ENCODE peak calls at places on chromosomes 13 and 19, in ten cellular contexts. I is neuronal stem cell, Z is GM13976, L is sciatic nerve, V is SK-N-DZ, K is A172, H is AG09319, A is skeletal muscle cell, Q is non-pigmented ciliary epithelial cell, C is HT-29. F is an unnamed sample.

GRCh38 chr19:1206733-1207301 is 1.2 kb downstream of the STK11 start:
- DNase-seq in I (no peak), Z (no peak), L (peak), V (no peak), K (no peak), H (no peak), A (no peak), Q (no peak), C (no peak), F (no peak)

GRCh38 chr19:38736036-38736412 is 8.2 kb downstream of the CAPN12 start:
- DNase-seq in I (no peak), Z (peak), L (peak), V (no peak), K (no peak), H (no peak), A (no peak), Q (no peak), C (peak), F (no peak)

GRCh38 chr19:30733826-30734550 is 361.8 kb downstream of the ZNF536 start:
- DNase-seq in I (peak), Z (no peak), L (no peak), V (no peak), K (no peak), H (no peak), A (no peak), Q (no peak), C (no peak), F (no peak)

GRCh38 chr19:22332924-22333323 is 46.7 kb downstream of the ZNF729 start:
- DNase-seq in I (no peak), Z (no peak), L (no peak), V (no peak), K (peak), H (no peak), A (no peak), Q (no peak), C (no peak), F (no peak)

GRCh38 chr13:110801044-110801443 is 87.5 kb downstream of the ING1 start:
- DNase-seq in I (no peak), Z (no peak), L (no peak), V (no peak), K (no peak), H (no peak), A (no peak), Q (no peak), C (no peak), F (no peak)

GRCh38 chr13:97191143-97191542 is 31.0 kb upstream of the MBNL2 start:
- DNase-seq in I (no peak), Z (no peak), L (no peak), V (no peak), K (no peak), H (no peak), A (no peak), Q (no peak), C (peak), F (no peak)

GRCh38 chr13:29771247-29771646 is 79.2 kb downstream of the UBL3 start:
- DNase-seq in I (peak), Z (no peak), L (no peak), V (peak), K (peak), H (no peak), A (no peak), Q (no peak), C (peak), F (peak)

GRCh38 chr19:54201980-54202379 is 1.3 kb downstream of the RPS9 start:
- DNase-seq in I (no peak), Z (no peak), L (no peak), V (no peak), K (no peak), H (no peak), A (no peak), Q (no peak), C (peak), F (no peak)

GRCh38 chr19:1884291-1884718 is 991 bp downstream of the ABHD17A start:
- DNase-seq in I (no peak), Z (no peak), L (no peak), V (no peak), K (no peak), H (no peak), A (no peak), Q (no peak), C (peak), F (no peak)

GRCh38 chr13:40468227-40468838 is 198.1 kb downstream of the FOXO1 start:
- DNase-seq in I (no peak), Z (no peak), L (no peak), V (no peak), K (no peak), H (no peak), A (no peak), Q (no peak), C (no peak), F (no peak)

GRCh38 chr19:37217533-37217854 is 520 bp upstream of the ZNF383 start:
- DNase-seq in I (no peak), Z (no peak), L (no peak), V (no peak), K (no peak), H (no peak), A (no peak), Q (no peak), C (peak), F (no peak)

GRCh38 chr19:7657047-7657779 is 11.6 kb upstream of the RETN start:
- DNase-seq in I (no peak), Z (no peak), L (no peak), V (no peak), K (no peak), H (no peak), A (no peak), Q (no peak), C (no peak), F (no peak)

GRCh38 chr13:75308222-75308621 is 173.7 kb downstream of the TBC1D4 start:
- DNase-seq in I (no peak), Z (no peak), L (no peak), V (no peak), K (no peak), H (no peak), A (no peak), Q (no peak), C (no peak), F (no peak)

GRCh38 chr19:11092181-11092538 is 2.9 kb downstream of the LDLR start:
- DNase-seq in I (no peak), Z (no peak), L (no peak), V (no peak), K (no peak), H (no peak), A (no peak), Q (peak), C (no peak), F (peak)

GRCh38 chr19:4366666-4367335 is 23.4 kb downstream of the MPND start:
- DNase-seq in I (no peak), Z (no peak), L (no peak), V (no peak), K (no peak), H (no peak), A (no peak), Q (no peak), C (no peak), F (no peak)

GRCh38 chr19:46967578-46968018 is 52.0 kb upstream of the NPAS1 start:
- DNase-seq in I (no peak), Z (no peak), L (no peak), V (no peak), K (no peak), H (no peak), A (no peak), Q (no peak), C (no peak), F (peak)

GRCh38 chr13:95128045-95128643 is 173.1 kb downstream of the ABCC4 start:
- DNase-seq in I (no peak), Z (no peak), L (no peak), V (no peak), K (peak), H (no peak), A (no peak), Q (no peak), C (peak), F (no peak)

GRCh38 chr19:46482645-46483044 is 11.3 kb upstream of the PNMA8A start:
- DNase-seq in I (no peak), Z (no peak), L (no peak), V (no peak), K (no peak), H (no peak), A (no peak), Q (no peak), C (no peak), F (peak)

GRCh38 chr13:23750383-23751121 is 138.6 kb downstream of the MIPEP start:
- DNase-seq in I (no peak), Z (no peak), L (no peak), V (no peak), K (peak), H (no peak), A (peak), Q (no peak), C (no peak), F (no peak)

GRCh38 chr19:14139944-14140343 is 3.6 kb upstream of the ASF1B start:
- DNase-seq in I (no peak), Z (no peak), L (no peak), V (no peak), K (no peak), H (no peak), A (no peak), Q (no peak), C (no peak), F (no peak)

GRCh38 chr19:53977991-53978731 is 13.3 kb upstream of the CACNG6 start:
- DNase-seq in I (peak), Z (no peak), L (peak), V (peak), K (peak), H (peak), A (peak), Q (peak), C (no peak), F (no peak)

GRCh38 chr13:59931621-59932020 is 232.1 kb downstream of the DIAPH3 start:
- DNase-seq in I (no peak), Z (no peak), L (no peak), V (no peak), K (no peak), H (no peak), A (no peak), Q (no peak), C (no peak), F (no peak)

GRCh38 chr13:48448285-48448962 is 35.5 kb upstream of the LPAR6 start:
- DNase-seq in I (no peak), Z (no peak), L (no peak), V (no peak), K (no peak), H (no peak), A (no peak), Q (no peak), C (no peak), F (no peak)

GRCh38 chr19:40367577-40368434 is 19.3 kb downstream of the PLD3 start:
- DNase-seq in I (no peak), Z (no peak), L (no peak), V (no peak), K (no peak), H (no peak), A (no peak), Q (no peak), C (no peak), F (no peak)

GRCh38 chr19:38990949-38991697 is 15.6 kb upstream of the FBXO17 start:
- DNase-seq in I (no peak), Z (no peak), L (no peak), V (no peak), K (peak), H (no peak), A (no peak), Q (no peak), C (no peak), F (peak)

GRCh38 chr19:32231020-32231419 is 114.4 kb upstream of the ZNF507 start:
- DNase-seq in I (no peak), Z (no peak), L (no peak), V (no peak), K (no peak), H (no peak), A (no peak), Q (no peak), C (no peak), F (no peak)

GRCh38 chr13:49690990-49691886 is at the start of gene EBPL:
- DNase-seq in I (peak), Z (peak), L (peak), V (peak), K (peak), H (peak), A (peak), Q (peak), C (peak), F (peak)

GRCh38 chr13:65653548-65654078 is 1576.5 kb downstream of the PCDH9 start:
- DNase-seq in I (no peak), Z (no peak), L (no peak), V (peak), K (no peak), H (no peak), A (no peak), Q (no peak), C (no peak), F (no peak)

GRCh38 chr19:50432221-50432626 is 468 bp upstream of the MYBPC2 start:
- DNase-seq in I (peak), Z (peak), L (no peak), V (no peak), K (no peak), H (no peak), A (no peak), Q (no peak), C (no peak), F (no peak)

GRCh38 chr13:94329754-94330551 is 149.5 kb downstream of the DCT start:
- DNase-seq in I (no peak), Z (no peak), L (no peak), V (no peak), K (peak), H (peak), A (peak), Q (no peak), C (no peak), F (peak)

GRCh38 chr19:50512999-50513745 is 541 bp downstream of the ASPDH start:
- DNase-seq in I (no peak), Z (no peak), L (no peak), V (no peak), K (no peak), H (no peak), A (no peak), Q (no peak), C (no peak), F (no peak)

F was measured in LoVo.